ENCODE peak calls at places on chromosomes 11 and 22, in seven cellular contexts. V is transverse colon, K is hepatocyte, E is cardiac fibroblast, O is body of pancreas, D is fibroblast of pulmonary artery, P is fibroblast of mammary gland. F is an unnamed sample.

GRCh38 chr11:8719260-8720190 is 36.9 kb downstream of the RPL27A start:
- DNase-seq in V (peak), K (peak), E (peak), O (no peak), D (peak), P (peak), F (no peak)

GRCh38 chr22:44289429-44290171 is 23.2 kb downstream of the SHISAL1 start:
- DNase-seq in V (no peak), K (no peak), E (no peak), O (no peak), D (no peak), P (peak), F (no peak)

GRCh38 chr11:117834068-117834810 is 9.7 kb upstream of the FXYD2 start:
- DNase-seq in V (peak), K (no peak), E (no peak), O (peak), D (no peak), P (no peak), F (no peak)

GRCh38 chr11:33691051-33691864 is 9.4 kb downstream of the C11orf91 start:
- DNase-seq in V (peak), K (peak), E (no peak), O (no peak), D (no peak), P (no peak), F (no peak)

GRCh38 chr22:36012332-36012731 is 16.3 kb downstream of the RBFOX2 start:
- DNase-seq in V (no peak), K (no peak), E (no peak), O (no peak), D (no peak), P (no peak), F (no peak)

GRCh38 chr11:9170450-9170849 is 79.1 kb upstream of the SCUBE2 start:
- DNase-seq in V (no peak), K (peak), E (peak), O (no peak), D (peak), P (peak), F (no peak)

GRCh38 chr11:58900479-58901420 is 38.5 kb upstream of the GLYATL1 start:
- DNase-seq in V (peak), K (peak), E (peak), O (peak), D (peak), P (peak), F (peak)

GRCh38 chr22:39658806-39659463 is 88.4 kb downstream of the CACNA1I start:
- DNase-seq in V (no peak), K (no peak), E (no peak), O (no peak), D (no peak), P (no peak), F (no peak)

GRCh38 chr22:50705219-50705691 is 32.6 kb downstream of the SHANK3 start:
- DNase-seq in V (no peak), K (peak), E (peak), O (peak), D (peak), P (peak), F (no peak)

GRCh38 chr11:29214833-29215232 is 802.0 kb downstream of the KCNA4 start:
- DNase-seq in V (no peak), K (no peak), E (no peak), O (no peak), D (peak), P (peak), F (no peak)

GRCh38 chr11:34416746-34417145 is 22.0 kb upstream of the CAT start:
- DNase-seq in V (no peak), K (no peak), E (peak), O (no peak), D (peak), P (peak), F (no peak)

GRCh38 chr11:130418210-130418609 is 10.2 kb downstream of the ADAMTS8 start:
- DNase-seq in V (no peak), K (no peak), E (no peak), O (no peak), D (no peak), P (no peak), F (no peak)

GRCh38 chr11:133823211-133823610 is 22.1 kb downstream of the SPATA19 start:
- DNase-seq in V (no peak), K (no peak), E (no peak), O (no peak), D (no peak), P (no peak), F (no peak)

GRCh38 chr11:130431337-130431773 is 2.9 kb upstream of the ADAMTS8 start:
- DNase-seq in V (peak), K (peak), E (peak), O (peak), D (peak), P (peak), F (peak)

GRCh38 chr11:102599642-102600261 is 25.4 kb downstream of the MMP20 start:
- DNase-seq in V (no peak), K (peak), E (peak), O (no peak), D (peak), P (peak), F (peak)

GRCh38 chr11:14578551-14578956 is 58.4 kb upstream of the PSMA1 start:
- DNase-seq in V (peak), K (peak), E (peak), O (no peak), D (peak), P (peak), F (peak)

GRCh38 chr11:35014352-35014751 is 97.9 kb downstream of the PDHX start:
- DNase-seq in V (no peak), K (no peak), E (peak), O (no peak), D (peak), P (peak), F (no peak)

GRCh38 chr22:37843746-37844089 is 416 bp downstream of the ANKRD54 start:
- DNase-seq in V (peak), K (peak), E (no peak), O (no peak), D (no peak), P (no peak), F (peak)

GRCh38 chr11:134915212-134915611 is 503.2 kb upstream of the B3GAT1 start:
- DNase-seq in V (no peak), K (no peak), E (peak), O (no peak), D (peak), P (no peak), F (no peak)

GRCh38 chr11:96259053-96259837 is 83.8 kb downstream of the MAML2 start:
- DNase-seq in V (no peak), K (peak), E (peak), O (no peak), D (peak), P (peak), F (no peak)

GRCh38 chr11:11620966-11621880 is 582 bp downstream of the GALNT18 start:
- DNase-seq in V (peak), K (peak), E (peak), O (peak), D (no peak), P (peak), F (peak)

GRCh38 chr11:62445314-62445740 is 26.5 kb downstream of the SCGB1A1 start:
- DNase-seq in V (peak), K (no peak), E (peak), O (no peak), D (peak), P (peak), F (no peak)

GRCh38 chr11:130894322-130895025 is 21.8 kb downstream of the SNX19 start:
- DNase-seq in V (peak), K (peak), E (peak), O (peak), D (peak), P (peak), F (peak)

GRCh38 chr11:75022759-75023396 is 34.1 kb downstream of the NEU3 start:
- DNase-seq in V (peak), K (peak), E (peak), O (peak), D (peak), P (peak), F (peak)

DNA sequence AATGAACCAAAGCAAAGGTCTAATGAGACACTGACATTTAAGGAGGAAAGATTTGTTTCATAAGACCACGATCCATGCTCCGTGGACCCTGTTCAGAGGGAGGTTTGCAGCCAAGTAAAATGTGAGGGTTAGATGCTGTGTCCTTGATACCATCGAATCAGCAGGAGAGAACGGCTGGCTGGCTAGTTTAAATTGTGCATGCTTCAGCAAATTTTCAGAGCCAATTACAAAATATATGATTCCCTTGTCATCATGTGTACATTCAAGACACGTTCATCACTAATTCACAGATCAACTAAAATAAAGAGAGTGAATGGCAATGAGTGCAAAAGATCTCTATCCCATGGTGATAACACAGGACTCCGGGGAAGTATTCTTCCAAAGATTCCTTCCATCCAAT is 960.9 kb upstream of the FAT3 start:
- DNase-seq in V (no peak), K (no peak), E (no peak), O (no peak), D (no peak), P (no peak), F (no peak)
- TF ChIP-seq CTCF in V (no peak), K (no peak), E (no peak), O (no peak), D (no peak), P (no peak), F (no peak)

DNA sequence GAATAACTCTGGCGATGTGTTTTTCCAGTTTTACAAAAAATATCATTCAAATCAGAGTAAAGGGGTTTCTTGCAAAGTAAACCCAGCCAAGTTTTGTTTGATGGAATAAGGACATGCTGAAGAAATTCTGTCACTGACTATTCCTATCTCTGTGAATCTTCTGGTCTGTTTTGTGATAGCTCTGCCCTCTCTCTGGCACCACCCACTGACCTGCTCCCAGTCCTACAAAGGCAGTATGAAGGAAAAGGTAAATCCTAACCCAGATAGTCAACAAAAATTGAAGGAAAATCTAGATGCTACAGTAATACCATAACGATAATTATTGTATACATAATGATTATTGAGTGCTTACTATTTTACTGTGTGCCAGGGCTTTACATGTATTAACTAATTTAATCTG is 76.3 kb upstream of the TP53AIP1 start:
- DNase-seq in V (peak), K (no peak), E (no peak), O (no peak), D (no peak), P (no peak), F (no peak)
- TF ChIP-seq CTCF in V (no peak), K (no peak), E (no peak), O (no peak), D (no peak), P (no peak), F (no peak)

GRCh38 chr22:17789379-17790200 is 15.3 kb upstream of the BID start:
- DNase-seq in V (no peak), K (no peak), E (no peak), O (no peak), D (no peak), P (no peak), F (no peak)

GRCh38 chr22:17786435-17787158 is 12.3 kb upstream of the BID start:
- DNase-seq in V (peak), K (peak), E (peak), O (no peak), D (peak), P (peak), F (no peak)

GRCh38 chr22:17787159-17788022 is 13.1 kb upstream of the BID start:
- DNase-seq in V (no peak), K (no peak), E (no peak), O (no peak), D (no peak), P (peak), F (no peak)

GRCh38 chr22:17788023-17788330 is 13.7 kb upstream of the BID start:
- DNase-seq in V (no peak), K (no peak), E (no peak), O (no peak), D (no peak), P (no peak), F (no peak)

DNA sequence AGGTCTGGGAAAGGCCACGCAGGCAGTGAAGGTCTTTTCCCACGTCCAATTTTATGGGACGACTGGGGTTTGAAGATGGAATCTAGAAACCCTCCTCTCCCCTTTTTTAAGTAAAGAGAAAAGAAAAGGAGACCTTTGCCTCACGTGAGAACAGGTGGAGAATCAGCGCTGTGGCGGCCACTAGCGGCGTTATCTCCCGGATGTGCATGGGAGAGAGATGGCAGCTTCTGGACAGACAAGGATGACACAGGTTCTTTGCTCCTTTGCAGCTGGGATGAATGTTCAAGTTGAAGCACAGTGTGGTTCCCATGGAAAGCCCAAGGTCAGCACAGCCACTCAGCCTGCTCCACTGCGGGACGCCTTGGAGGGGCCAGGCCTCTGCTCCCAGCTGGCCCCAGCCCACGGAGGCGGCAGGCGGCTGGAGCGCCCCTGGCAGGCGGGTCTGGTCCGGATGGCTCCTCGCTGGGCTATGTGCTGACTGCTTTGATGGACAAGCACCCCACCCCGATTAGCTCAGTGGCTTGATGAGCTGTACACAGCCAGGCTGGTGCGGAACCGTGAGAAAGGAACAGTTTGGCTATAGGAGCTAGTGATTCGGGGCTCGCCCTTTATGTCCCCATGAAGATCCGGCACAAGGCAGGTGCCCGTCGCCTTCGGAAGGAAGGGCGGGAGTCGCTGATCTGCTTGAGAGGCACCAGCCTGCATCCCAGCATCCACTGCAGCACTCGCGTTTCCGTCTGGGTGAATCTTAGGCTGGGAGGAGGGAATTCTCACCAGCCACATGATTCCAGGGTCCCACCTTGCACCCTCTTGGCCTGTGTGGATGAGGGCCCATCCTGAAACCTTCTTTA is 14.5 kb upstream of the BID start:
- DNase-seq in V (no peak), K (no peak), E (no peak), O (no peak), D (no peak), P (no peak), F (no peak)
- TF ChIP-seq CTCF in V (no peak), K (no peak), E (no peak), O (no peak), D (no peak), P (no peak), F (no peak)

DNA sequence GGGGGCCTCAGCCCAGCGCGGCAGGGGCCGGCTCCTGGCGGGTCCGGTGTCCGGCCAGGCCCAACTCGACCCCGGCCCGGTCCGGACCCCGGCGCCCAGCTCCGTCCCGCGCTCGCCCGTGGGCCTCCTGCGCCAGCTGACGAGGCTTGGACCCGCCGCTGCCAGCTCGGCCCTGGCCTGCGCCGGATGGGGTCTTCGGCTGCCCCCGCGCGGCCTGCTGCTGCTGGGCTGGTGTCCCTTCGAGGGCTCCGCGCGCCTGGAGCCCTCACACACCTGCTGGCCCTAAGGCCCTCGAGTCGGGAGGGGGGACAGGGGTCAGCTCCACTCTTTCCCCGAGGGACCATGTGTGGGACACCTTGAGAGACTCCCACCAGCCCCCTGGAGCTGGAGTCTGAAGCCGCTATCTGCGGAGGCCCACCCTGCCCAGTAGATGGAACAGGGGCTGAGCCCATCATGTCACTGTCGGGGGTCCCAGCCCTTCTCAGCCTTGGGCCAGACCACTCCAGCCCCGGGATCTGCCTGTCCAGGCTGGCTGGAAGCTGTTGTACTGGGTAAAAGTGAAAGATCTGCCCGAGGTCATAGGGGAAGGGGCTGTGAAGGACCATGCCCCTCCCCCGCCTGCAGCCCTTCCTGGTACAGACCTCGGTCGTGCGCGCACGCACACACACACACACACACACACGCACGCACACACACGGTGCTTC is 768 bp upstream of the CDKN1C start:
- DNase-seq in V (no peak), K (peak), E (peak), O (no peak), D (peak), P (peak), F (peak)
- TF ChIP-seq CTCF in V (peak), K (peak), E (peak), O (no peak), D (no peak), P (no peak), F (no peak)

DNA sequence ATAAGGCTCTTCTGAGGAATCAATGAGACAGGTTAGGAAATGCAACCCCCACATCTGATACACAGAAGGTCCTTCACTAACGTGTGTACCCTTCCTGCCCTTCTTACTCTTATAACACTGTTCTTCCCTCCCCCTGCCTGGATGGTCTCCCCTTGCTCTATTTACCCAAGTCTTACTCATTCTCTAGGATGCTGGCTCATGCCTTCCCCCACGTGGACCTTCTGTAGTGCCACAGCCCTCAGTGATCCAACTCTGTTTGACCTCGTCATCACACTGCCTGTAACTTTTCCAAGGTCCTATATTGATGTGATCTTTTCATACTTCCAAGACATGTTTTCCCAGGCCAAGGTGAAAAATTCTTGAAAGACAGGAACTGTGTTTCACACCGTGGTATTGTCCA is 79.8 kb downstream of the C11orf58 start:
- DNase-seq in V (no peak), K (no peak), E (no peak), O (no peak), D (no peak), P (peak), F (no peak)
- TF ChIP-seq CTCF in V (no peak), K (no peak), E (no peak), O (no peak), D (no peak), P (no peak), F (no peak)

DNA sequence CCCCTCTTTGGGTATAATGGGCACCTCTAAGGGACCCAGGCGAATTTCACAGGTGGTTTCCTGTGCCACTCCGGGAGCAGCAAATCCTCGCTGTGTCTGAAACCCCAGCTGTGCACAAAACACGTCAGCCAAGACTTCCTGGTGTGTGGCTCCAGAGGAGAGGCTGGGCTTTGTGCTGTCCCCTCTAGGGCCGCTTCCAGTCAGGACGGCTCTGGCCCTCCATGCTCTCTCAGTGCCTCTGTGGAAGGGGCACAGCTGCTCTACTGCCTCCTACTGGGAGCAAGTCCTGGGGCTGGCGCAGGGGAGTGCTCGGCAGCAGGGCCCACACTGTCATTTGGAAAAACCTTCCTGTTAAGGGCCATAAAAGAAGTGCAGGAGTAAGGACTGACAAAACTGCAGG is 23.7 kb upstream of the ARFGAP3 start:
- DNase-seq in V (no peak), K (no peak), E (no peak), O (peak), D (no peak), P (no peak), F (no peak)
- TF ChIP-seq CTCF in V (no peak), K (no peak), E (peak), O (peak), D (peak), P (no peak), F (no peak)

GRCh38 chr11:5713695-5714094 is 22.6 kb upstream of the OR56B1 start:
- DNase-seq in V (no peak), K (no peak), E (peak), O (no peak), D (peak), P (no peak), F (no peak)

GRCh38 chr11:5712507-5712906 is 22.9 kb downstream of the TRIM22 start:
- DNase-seq in V (no peak), K (no peak), E (peak), O (no peak), D (peak), P (no peak), F (no peak)
- TF ChIP-seq CTCF in V (peak), K (peak), E (peak), O (peak), D (peak), P (peak), F (peak)

GRCh38 chr22:45502215-45503070 is at the start of gene FBLN1:
- DNase-seq in V (no peak), K (peak), E (peak), O (no peak), D (no peak), P (no peak), F (no peak)
- TF ChIP-seq CTCF in V (no peak), K (peak), E (no peak), O (no peak), D (no peak), P (no peak), F (no peak)

F was measured in activated CD8-positive, alpha-beta T cell treated with anti-CD3 and anti-CD28 coated beads for 36 hours.